ENCODE peak calls at places on chromosomes 2 and 18, in seven cellular contexts. One of them, this sample, is unnamed.

GRCh38 chr2:200944467-200945394 is 18.7 kb downstream of the ORC2 start:
- DNase-seq in adrenal gland: peak
- DNase-seq in tibial artery: no peak
- DNase-seq in astrocyte: peak
- DNase-seq in AG10803: peak
- DNase-seq in cardiac muscle cell: peak
- DNase-seq in body of pancreas: peak
- DNase-seq in this sample: no peak

GRCh38 chr2:120866483-120867140 is 130.9 kb downstream of the GLI2 start:
- DNase-seq in tibial artery: no peak
- DNase-seq in astrocyte: no peak
- DNase-seq in adrenal gland: no peak
- DNase-seq in cardiac muscle cell: no peak
- DNase-seq in body of pancreas: no peak
- DNase-seq in AG10803: no peak
- DNase-seq in this sample: no peak

GRCh38 chr2:15092691-15093090 is 460.2 kb downstream of the LRATD1 start:
- DNase-seq in AG10803: peak
- DNase-seq in cardiac muscle cell: no peak
- DNase-seq in adrenal gland: no peak
- DNase-seq in body of pancreas: no peak
- DNase-seq in astrocyte: peak
- DNase-seq in tibial artery: no peak
- DNase-seq in this sample: no peak

GRCh38 chr2:1731512-1731962 is 12.8 kb downstream of the PXDN start:
- DNase-seq in astrocyte: peak
- DNase-seq in adrenal gland: no peak
- DNase-seq in cardiac muscle cell: no peak
- DNase-seq in tibial artery: peak
- DNase-seq in AG10803: peak
- DNase-seq in body of pancreas: no peak
- DNase-seq in this sample: no peak

GRCh38 chr2:222887124-222887523 is 26.3 kb downstream of the ACSL3 start:
- DNase-seq in tibial artery: no peak
- DNase-seq in astrocyte: peak
- DNase-seq in body of pancreas: no peak
- DNase-seq in adrenal gland: no peak
- DNase-seq in cardiac muscle cell: no peak
- DNase-seq in AG10803: peak
- DNase-seq in this sample: no peak

GRCh38 chr2:26631401-26631800 is 9.8 kb downstream of the CIB4 start:
- DNase-seq in adrenal gland: no peak
- DNase-seq in cardiac muscle cell: no peak
- DNase-seq in body of pancreas: no peak
- DNase-seq in tibial artery: no peak
- DNase-seq in AG10803: no peak
- DNase-seq in astrocyte: no peak
- DNase-seq in this sample: no peak

GRCh38 chr18:23550898-23551297 is 35.4 kb downstream of the NPC1 start:
- DNase-seq in body of pancreas: no peak
- DNase-seq in cardiac muscle cell: no peak
- DNase-seq in astrocyte: no peak
- DNase-seq in AG10803: no peak
- DNase-seq in tibial artery: no peak
- DNase-seq in adrenal gland: no peak
- DNase-seq in this sample: peak

GRCh38 chr2:73291093-73291460 is 2.3 kb downstream of the EGR4 start:
- DNase-seq in body of pancreas: peak
- DNase-seq in astrocyte: peak
- DNase-seq in adrenal gland: peak
- DNase-seq in tibial artery: peak
- DNase-seq in AG10803: peak
- DNase-seq in cardiac muscle cell: peak
- DNase-seq in this sample: no peak

GRCh38 chr2:23544589-23545295 is 159.8 kb downstream of the KLHL29 start:
- DNase-seq in tibial artery: no peak
- DNase-seq in cardiac muscle cell: no peak
- DNase-seq in adrenal gland: no peak
- DNase-seq in AG10803: no peak
- DNase-seq in astrocyte: no peak
- DNase-seq in body of pancreas: no peak
- DNase-seq in this sample: no peak

GRCh38 chr2:65079017-65079416 is 22.8 kb downstream of the CEP68 start:
- DNase-seq in AG10803: no peak
- DNase-seq in astrocyte: no peak
- DNase-seq in adrenal gland: no peak
- DNase-seq in tibial artery: no peak
- DNase-seq in body of pancreas: no peak
- DNase-seq in cardiac muscle cell: no peak
- DNase-seq in this sample: peak

GRCh38 chr2:119384971-119385370 is 18.2 kb downstream of the DBI start:
- DNase-seq in adrenal gland: no peak
- DNase-seq in AG10803: no peak
- DNase-seq in tibial artery: no peak
- DNase-seq in cardiac muscle cell: no peak
- DNase-seq in body of pancreas: no peak
- DNase-seq in astrocyte: no peak
- DNase-seq in this sample: no peak

GRCh38 chr2:158965731-158966130 is 2.7 kb upstream of the TANC1 start:
- DNase-seq in AG10803: no peak
- DNase-seq in body of pancreas: no peak
- DNase-seq in adrenal gland: no peak
- DNase-seq in tibial artery: no peak
- DNase-seq in cardiac muscle cell: no peak
- DNase-seq in astrocyte: no peak
- DNase-seq in this sample: no peak

GRCh38 chr2:158967731-158968395 is 577 bp upstream of the TANC1 start:
- DNase-seq in astrocyte: peak
- DNase-seq in AG10803: peak
- DNase-seq in body of pancreas: peak
- DNase-seq in cardiac muscle cell: peak
- DNase-seq in tibial artery: peak
- DNase-seq in adrenal gland: peak
- DNase-seq in this sample: peak

GRCh38 chr2:158968396-158969161 is at the start of gene TANC1:
- DNase-seq in AG10803: peak
- DNase-seq in tibial artery: peak
- DNase-seq in body of pancreas: peak
- DNase-seq in cardiac muscle cell: peak
- DNase-seq in astrocyte: peak
- DNase-seq in adrenal gland: peak
- DNase-seq in this sample: peak

GRCh38 chr2:158966321-158966720 is 2.1 kb upstream of the TANC1 start:
- DNase-seq in tibial artery: no peak
- DNase-seq in cardiac muscle cell: no peak
- DNase-seq in astrocyte: no peak
- DNase-seq in AG10803: no peak
- DNase-seq in adrenal gland: no peak
- DNase-seq in body of pancreas: no peak
- DNase-seq in this sample: no peak

DNA sequence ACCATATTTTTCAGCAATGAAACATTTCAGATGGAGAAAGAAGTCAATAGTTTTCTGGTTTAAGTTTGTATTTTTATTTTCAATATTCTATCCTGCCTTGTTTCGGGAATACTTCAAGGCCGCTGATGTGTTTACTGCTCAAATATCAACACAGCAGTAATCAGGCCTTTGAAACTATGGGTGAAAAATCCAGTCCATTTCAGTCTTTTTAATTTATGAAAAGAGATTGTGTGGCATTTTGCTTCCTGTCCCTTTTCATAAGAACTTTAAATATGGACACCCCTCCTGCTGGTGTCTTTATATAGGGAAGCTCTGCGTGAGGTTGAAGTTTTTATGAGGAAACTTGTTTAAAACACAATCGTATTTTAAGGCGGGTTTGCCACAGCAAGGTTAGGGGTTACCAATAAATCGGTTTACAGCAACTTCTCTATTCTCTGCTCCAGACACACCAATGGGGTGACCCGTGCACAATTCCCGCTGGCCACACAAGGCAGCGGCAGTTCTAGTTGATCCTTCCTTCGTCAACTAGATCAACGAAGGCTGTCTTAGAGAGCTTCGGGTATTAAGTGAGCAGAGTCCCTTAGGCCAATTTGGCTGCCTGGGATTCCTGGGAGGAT is 1.2 kb upstream of the TANC1 start:
- DNase-seq in adrenal gland: no peak
- DNase-seq in AG10803: no peak
- DNase-seq in cardiac muscle cell: no peak
- DNase-seq in body of pancreas: no peak
- DNase-seq in astrocyte: no peak
- DNase-seq in tibial artery: peak
- DNase-seq in this sample: no peak
- H3K4me3 ChIP-seq in adrenal gland: no peak
- H3K4me3 ChIP-seq in AG10803: peak
- H3K4me3 ChIP-seq in cardiac muscle cell: peak
- H3K4me3 ChIP-seq in body of pancreas: no peak
- H3K4me3 ChIP-seq in astrocyte: peak
- H3K4me3 ChIP-seq in tibial artery: peak
- H3K4me3 ChIP-seq in this sample: no peak

DNA sequence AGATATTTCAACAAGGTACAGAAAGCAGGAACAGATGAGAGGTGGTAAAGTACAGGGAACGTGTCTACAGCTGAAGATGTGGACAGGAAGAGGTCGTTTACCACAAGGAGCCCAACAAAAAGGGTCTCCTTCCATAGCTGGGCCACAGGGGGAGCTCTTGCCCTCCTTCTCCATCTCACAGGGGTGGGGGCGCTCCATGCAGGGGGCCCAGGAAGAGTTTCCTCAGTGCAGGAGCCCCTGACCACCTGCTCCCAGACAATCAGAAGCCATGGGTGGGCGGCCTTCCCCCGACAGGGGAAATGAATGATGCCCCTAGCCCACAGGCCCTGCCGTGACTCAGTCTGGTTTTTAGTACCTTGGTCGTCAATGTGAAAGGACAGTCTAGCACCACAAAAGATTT is 163.6 kb upstream of the ZNF516 start:
- DNase-seq in body of pancreas: no peak
- DNase-seq in AG10803: no peak
- DNase-seq in tibial artery: no peak
- DNase-seq in cardiac muscle cell: no peak
- DNase-seq in adrenal gland: no peak
- DNase-seq in astrocyte: no peak
- DNase-seq in this sample: no peak
- TF ChIP-seq CTCF in body of pancreas: no peak
- TF ChIP-seq CTCF in AG10803: peak
- TF ChIP-seq CTCF in tibial artery: no peak
- TF ChIP-seq CTCF in cardiac muscle cell: peak
- TF ChIP-seq CTCF in adrenal gland: no peak
- TF ChIP-seq CTCF in astrocyte: peak
- TF ChIP-seq CTCF in this sample: no peak

GRCh38 chr2:231991664-231992063 is 30.2 kb downstream of the DIS3L2 start:
- DNase-seq in adrenal gland: no peak
- DNase-seq in tibial artery: no peak
- DNase-seq in AG10803: peak
- DNase-seq in astrocyte: peak
- DNase-seq in cardiac muscle cell: peak
- DNase-seq in body of pancreas: no peak
- DNase-seq in this sample: no peak
- H3K4me3 ChIP-seq in adrenal gland: no peak
- H3K4me3 ChIP-seq in tibial artery: no peak
- H3K4me3 ChIP-seq in AG10803: no peak
- H3K4me3 ChIP-seq in astrocyte: no peak
- H3K4me3 ChIP-seq in cardiac muscle cell: no peak
- H3K4me3 ChIP-seq in body of pancreas: no peak
- H3K4me3 ChIP-seq in this sample: no peak

GRCh38 chr2:108195133-108195439 is 44.7 kb upstream of the SULT1C3 start:
- DNase-seq in AG10803: no peak
- DNase-seq in tibial artery: no peak
- DNase-seq in astrocyte: no peak
- DNase-seq in adrenal gland: no peak
- DNase-seq in cardiac muscle cell: no peak
- DNase-seq in body of pancreas: no peak
- DNase-seq in this sample: no peak
- TF ChIP-seq CTCF in AG10803: no peak
- TF ChIP-seq CTCF in tibial artery: no peak
- TF ChIP-seq CTCF in astrocyte: no peak
- TF ChIP-seq CTCF in adrenal gland: no peak
- TF ChIP-seq CTCF in cardiac muscle cell: no peak
- TF ChIP-seq CTCF in body of pancreas: no peak
- TF ChIP-seq CTCF in this sample: no peak

DNA sequence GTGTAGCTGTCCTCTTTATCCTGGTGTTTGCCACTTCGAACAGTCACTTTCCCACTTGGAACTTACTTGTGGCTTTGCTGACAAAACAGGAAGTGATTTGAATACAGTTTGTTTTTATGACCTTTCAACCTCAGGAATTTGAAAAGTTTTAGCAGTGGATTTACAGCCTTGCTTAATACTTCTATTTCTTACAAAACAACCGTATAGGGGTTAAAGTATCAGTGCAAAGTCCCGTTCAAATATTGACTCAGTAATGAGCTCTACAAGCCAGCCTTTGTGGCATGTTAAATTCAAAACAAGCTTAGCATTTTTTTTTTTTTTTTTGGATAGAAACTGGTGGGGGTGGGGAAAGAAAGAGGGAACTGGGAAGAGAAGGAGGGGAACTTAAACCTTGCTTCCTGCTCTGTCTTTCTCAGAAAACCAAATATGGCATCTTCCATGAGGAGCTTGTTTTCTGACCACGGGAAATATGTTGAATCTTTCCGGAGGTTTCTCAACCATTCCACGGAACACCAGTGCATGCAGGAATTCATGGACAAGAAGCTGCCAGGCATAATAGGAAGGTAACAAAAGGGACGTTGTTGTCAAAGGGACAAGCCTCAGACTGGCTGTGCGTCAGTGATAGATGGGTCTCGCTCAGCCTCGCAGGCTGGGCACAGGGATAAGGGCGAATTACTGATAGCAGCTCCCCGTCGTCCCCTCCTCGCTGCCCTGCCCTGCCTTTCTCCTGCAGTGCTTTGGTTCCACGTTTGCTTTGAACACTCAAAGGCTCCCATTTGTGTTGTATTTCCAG is at the start of gene HNMT:
- DNase-seq in astrocyte: peak
- DNase-seq in adrenal gland: peak
- DNase-seq in AG10803: peak
- DNase-seq in cardiac muscle cell: peak
- DNase-seq in body of pancreas: peak
- DNase-seq in tibial artery: peak
- DNase-seq in this sample: peak
- H3K4me3 ChIP-seq in astrocyte: peak
- H3K4me3 ChIP-seq in adrenal gland: peak
- H3K4me3 ChIP-seq in AG10803: peak
- H3K4me3 ChIP-seq in cardiac muscle cell: peak
- H3K4me3 ChIP-seq in body of pancreas: peak
- H3K4me3 ChIP-seq in tibial artery: peak
- H3K4me3 ChIP-seq in this sample: peak

GRCh38 chr18:44458777-44459176 is 221.9 kb upstream of the SETBP1 start:
- DNase-seq in body of pancreas: no peak
- DNase-seq in astrocyte: peak
- DNase-seq in cardiac muscle cell: peak
- DNase-seq in tibial artery: no peak
- DNase-seq in adrenal gland: no peak
- DNase-seq in AG10803: peak
- DNase-seq in this sample: no peak
- TF ChIP-seq CTCF in body of pancreas: no peak
- TF ChIP-seq CTCF in astrocyte: peak
- TF ChIP-seq CTCF in cardiac muscle cell: no peak
- TF ChIP-seq CTCF in tibial artery: no peak
- TF ChIP-seq CTCF in adrenal gland: no peak
- TF ChIP-seq CTCF in AG10803: peak
- TF ChIP-seq CTCF in this sample: no peak

GRCh38 chr2:113906647-113907046 is 16.8 kb downstream of the ACTR3 start:
- DNase-seq in adrenal gland: no peak
- DNase-seq in AG10803: no peak
- DNase-seq in cardiac muscle cell: no peak
- DNase-seq in body of pancreas: no peak
- DNase-seq in tibial artery: no peak
- DNase-seq in astrocyte: no peak
- DNase-seq in this sample: no peak
- H3K4me3 ChIP-seq in adrenal gland: no peak
- H3K4me3 ChIP-seq in AG10803: no peak
- H3K4me3 ChIP-seq in cardiac muscle cell: no peak
- H3K4me3 ChIP-seq in body of pancreas: no peak
- H3K4me3 ChIP-seq in tibial artery: no peak
- H3K4me3 ChIP-seq in astrocyte: no peak
- H3K4me3 ChIP-seq in this sample: no peak